ENCODE peak calls at places on chromosomes 6 and 20, in seven cellular contexts. One of them, this sample, is unnamed.
A peak's percentile ranks its signal among the peaks of the same experiment; 100 is the strongest.

GRCh38 chr20:24095753-24096152 is 107.2 kb upstream of the GGTLC1 start:
- DNase-seq in T-helper 17 cell: no peak
- DNase-seq in RPMI7951: no peak
- DNase-seq in fibroblast of the aortic adventitia: no peak
- DNase-seq in progenitor cell of endocrine pancreas: no peak
- DNase-seq in amygdala: no peak
- DNase-seq in K562: no peak
- DNase-seq in this sample: no peak

GRCh38 chr6:48069280-48069679 is 41.7 kb downstream of the PTCHD4 start:
- DNase-seq in T-helper 17 cell: no peak
- DNase-seq in RPMI7951: peak; percentile 1
- DNase-seq in fibroblast of the aortic adventitia: peak; percentile 26
- DNase-seq in progenitor cell of endocrine pancreas: no peak
- DNase-seq in amygdala: no peak
- DNase-seq in K562: no peak
- DNase-seq in this sample: no peak

GRCh38 chr6:130382872-130383490 is 17.2 kb downstream of the TMEM200A start:
- DNase-seq in T-helper 17 cell: no peak
- DNase-seq in RPMI7951: no peak
- DNase-seq in fibroblast of the aortic adventitia: no peak
- DNase-seq in progenitor cell of endocrine pancreas: no peak
- DNase-seq in amygdala: no peak
- DNase-seq in K562: no peak
- DNase-seq in this sample: no peak

GRCh38 chr6:125469915-125470314 is 168.1 kb upstream of the HDDC2 start:
- DNase-seq in T-helper 17 cell: no peak
- DNase-seq in RPMI7951: no peak
- DNase-seq in fibroblast of the aortic adventitia: peak; percentile 10
- DNase-seq in progenitor cell of endocrine pancreas: no peak
- DNase-seq in amygdala: no peak
- DNase-seq in K562: no peak
- DNase-seq in this sample: no peak

GRCh38 chr6:81895511-81896185 is 143.2 kb upstream of the TENT5A start:
- DNase-seq in T-helper 17 cell: no peak
- DNase-seq in RPMI7951: peak; percentile 82
- DNase-seq in fibroblast of the aortic adventitia: peak; percentile 68
- DNase-seq in progenitor cell of endocrine pancreas: no peak
- DNase-seq in amygdala: no peak
- DNase-seq in K562: no peak
- DNase-seq in this sample: no peak

GRCh38 chr6:125953502-125953875 is 3.1 kb upstream of the HINT3 start:
- DNase-seq in T-helper 17 cell: no peak
- DNase-seq in RPMI7951: no peak
- DNase-seq in fibroblast of the aortic adventitia: no peak
- DNase-seq in progenitor cell of endocrine pancreas: peak; percentile 63
- DNase-seq in amygdala: no peak
- DNase-seq in K562: no peak
- DNase-seq in this sample: no peak

GRCh38 chr20:46306743-46307138 is 1.6 kb downstream of the CDH22 start:
- DNase-seq in T-helper 17 cell: no peak
- DNase-seq in RPMI7951: no peak
- DNase-seq in fibroblast of the aortic adventitia: no peak
- DNase-seq in progenitor cell of endocrine pancreas: no peak
- DNase-seq in amygdala: no peak
- DNase-seq in K562: no peak
- DNase-seq in this sample: no peak

GRCh38 chr6:56314683-56315523 is 67.5 kb upstream of the COL21A1 start:
- DNase-seq in T-helper 17 cell: no peak
- DNase-seq in RPMI7951: peak; percentile 52
- DNase-seq in fibroblast of the aortic adventitia: peak; percentile 71
- DNase-seq in progenitor cell of endocrine pancreas: no peak
- DNase-seq in amygdala: no peak
- DNase-seq in K562: peak; percentile 14
- DNase-seq in this sample: no peak

GRCh38 chr6:47650553-47651432 is 47.6 kb upstream of the ADGRF4 start:
- DNase-seq in T-helper 17 cell: no peak
- DNase-seq in RPMI7951: no peak
- DNase-seq in fibroblast of the aortic adventitia: no peak
- DNase-seq in progenitor cell of endocrine pancreas: no peak
- DNase-seq in amygdala: no peak
- DNase-seq in K562: no peak
- DNase-seq in this sample: no peak

GRCh38 chr20:19598117-19598516 is 159.9 kb upstream of the RIN2 start:
- DNase-seq in T-helper 17 cell: no peak
- DNase-seq in RPMI7951: no peak
- DNase-seq in fibroblast of the aortic adventitia: no peak
- DNase-seq in progenitor cell of endocrine pancreas: no peak
- DNase-seq in amygdala: no peak
- DNase-seq in K562: no peak
- DNase-seq in this sample: no peak

GRCh38 chr6:14950103-14950969 is 295.5 kb upstream of the JARID2 start:
- DNase-seq in T-helper 17 cell: no peak
- DNase-seq in RPMI7951: no peak
- DNase-seq in fibroblast of the aortic adventitia: no peak
- DNase-seq in progenitor cell of endocrine pancreas: no peak
- DNase-seq in amygdala: no peak
- DNase-seq in K562: no peak
- DNase-seq in this sample: no peak

GRCh38 chr20:52031574-52032303 is 159.8 kb downstream of the ZFP64 start:
- DNase-seq in T-helper 17 cell: no peak
- DNase-seq in RPMI7951: peak; percentile 78
- DNase-seq in fibroblast of the aortic adventitia: peak; percentile 33
- DNase-seq in progenitor cell of endocrine pancreas: no peak
- DNase-seq in amygdala: no peak
- DNase-seq in K562: no peak
- DNase-seq in this sample: no peak